ENCODE peak calls at places on chromosomes 16 and 17, in four cellular contexts. T is IMR-90, L is endothelial cell of umbilical vein, R is K562. Z is an unnamed sample.

GRCh38 chr17:65926599-65926998 is 265.3 kb downstream of the CEP112 start:
- DNase-seq in R (no peak), T (no peak), L (no peak), Z (no peak)

GRCh38 chr17:32298721-32299578 is 33.3 kb downstream of the RHBDL3 start:
- DNase-seq in L (no peak), R (no peak), T (no peak), Z (no peak)

GRCh38 chr17:60604686-60605334 is 4.8 kb downstream of the PPM1D start:
- DNase-seq in R (no peak), L (peak; percentile 56), T (peak; percentile 51), Z (no peak)

GRCh38 chr16:80896778-80897177 is 92.4 kb upstream of the CDYL2 start:
- DNase-seq in T (no peak), R (no peak), L (no peak), Z (no peak)

GRCh38 chr17:28865946-28866752 is 11.3 kb downstream of the ERAL1 start:
- DNase-seq in L (peak; percentile 71), R (no peak), T (no peak), Z (no peak)

GRCh38 chr17:61076649-61077048 is 323.0 kb upstream of the TBX2 start:
- DNase-seq in R (no peak), T (peak; percentile 32), L (no peak), Z (no peak)

GRCh38 chr17:3557768-3558583 is at the start of gene TRPV3:
- DNase-seq in T (no peak), L (no peak), R (peak; percentile 87), Z (peak; percentile 93)

GRCh38 chr17:45640141-45640850 is 143.8 kb upstream of the CRHR1 start:
- DNase-seq in T (peak; percentile 76), L (peak; percentile 75), R (peak; percentile 82), Z (peak; percentile 26)

GRCh38 chr17:47295037-47295873 is 28.5 kb upstream of the EFCAB13 start:
- DNase-seq in R (no peak), L (no peak), T (no peak), Z (no peak)

GRCh38 chr17:16440814-16441629 is 25.7 kb downstream of the TRPV2 start:
- DNase-seq in T (no peak), R (no peak), L (no peak), Z (no peak)

GRCh38 chr17:40646791-40647548 is 648 bp downstream of the SMARCE1 start:
- DNase-seq in R (peak; percentile 59), L (peak; percentile 66), T (peak; percentile 43), Z (no peak)

GRCh38 chr17:40648326-40648968 is 829 bp upstream of the SMARCE1 start:
- DNase-seq in T (peak; percentile 19), L (peak; percentile 53), R (no peak), Z (no peak)

GRCh38 chr17:40647549-40648325 is at the start of gene SMARCE1:
- DNase-seq in R (peak; percentile 75), T (peak; percentile 67), L (peak; percentile 83), Z (no peak)

DNA sequence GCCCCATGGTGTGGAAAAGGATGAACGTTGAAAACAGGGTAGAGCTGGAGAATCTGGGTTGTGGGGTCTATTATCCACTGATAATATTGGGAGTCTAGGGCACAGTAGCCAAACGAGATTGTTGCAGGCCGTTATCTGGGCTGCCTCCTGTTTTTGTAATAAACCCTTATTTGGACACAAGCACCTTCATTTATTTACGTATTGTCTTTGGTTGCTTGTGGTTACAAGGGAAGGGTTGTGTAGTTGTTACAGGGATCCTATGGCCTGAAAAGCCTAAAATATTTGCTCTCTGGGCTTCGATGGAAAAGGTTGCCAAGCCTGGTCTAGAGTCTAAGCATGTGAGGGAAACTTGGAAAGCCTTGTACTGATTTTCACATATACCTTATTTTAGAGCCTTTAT is 4.3 kb upstream of the SMARCE1 start:
- DNase-seq in L (no peak), R (no peak), T (no peak), Z (no peak)
- H3K9me1 ChIP-seq in L (no peaks in the 10 kb centered on the region), R (no peaks in the 10 kb centered on the region), T (peaks cover 6% of the 10 kb centered on the region), Z (no peaks in the 10 kb centered on the region)

DNA sequence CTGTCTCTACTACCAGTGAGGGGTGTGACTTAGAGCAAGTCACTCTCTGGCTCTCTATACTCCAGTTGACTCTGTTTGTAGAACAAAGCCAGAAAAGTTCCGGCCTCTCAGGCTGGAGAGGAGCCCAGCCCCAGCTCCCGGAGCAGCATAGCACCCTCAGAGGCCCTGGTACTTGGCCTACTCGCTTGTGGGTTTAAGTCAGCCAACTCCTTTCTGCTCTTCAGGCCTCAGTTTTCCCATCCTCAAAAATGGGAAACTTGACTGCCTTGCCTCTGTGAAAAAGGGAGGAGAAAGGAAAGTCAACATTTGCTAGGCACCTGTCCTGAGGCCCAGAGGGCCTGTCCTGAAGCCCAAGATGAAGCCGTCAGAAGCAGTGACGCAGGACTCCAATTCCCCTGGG is 1.1 kb downstream of the CHST6 start:
- DNase-seq in L (no peak), T (no peak), R (no peak), Z (no peak)
- H3K4me2 ChIP-seq in L (peak overlapping the region; percentile 83), T (no peak overlapping the region), R (no peak overlapping the region), Z (peak overlapping the region; percentile 85)

DNA sequence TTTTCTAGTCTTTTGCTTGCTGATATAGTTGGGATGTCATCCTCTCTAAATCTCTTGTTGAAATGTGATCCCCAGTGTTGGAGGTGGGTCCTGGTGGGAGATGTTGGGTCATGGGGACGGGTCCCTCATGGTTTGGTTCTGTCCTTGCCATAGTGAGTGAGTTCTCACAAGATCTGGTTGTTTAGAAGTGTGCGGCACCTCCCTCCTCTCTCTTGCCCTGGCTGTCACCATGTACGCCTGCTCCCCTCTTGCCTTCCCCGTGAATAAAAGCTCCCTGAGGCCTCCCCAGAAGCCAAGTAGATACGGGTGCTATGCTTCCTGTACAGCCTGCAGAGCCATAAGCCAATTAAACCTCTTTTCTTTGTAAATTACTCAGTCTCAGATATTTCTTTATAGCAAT is 15.2 kb downstream of the IL4R start:
- DNase-seq in R (no peak), T (no peak), L (no peak), Z (no peak)
- H3K9me1 ChIP-seq in R (no peaks in the 10 kb centered on the region), T (peaks cover 24% of the 10 kb centered on the region), L (no peaks in the 10 kb centered on the region), Z (peaks cover 2% of the 10 kb centered on the region)

GRCh38 chr16:68273459-68273858 is 9.1 kb downstream of the SLC7A6 start:
- DNase-seq in T (no peak), R (no peak), L (no peak), Z (no peak)
- H3K4me2 ChIP-seq in T (no peak overlapping the region), R (no peak overlapping the region), L (no peak overlapping the region), Z (no peak overlapping the region)

GRCh38 chr17:18066866-18067265 is 20.9 kb upstream of the DRG2 start:
- DNase-seq in T (peak; percentile 34), R (no peak), L (no peak), Z (no peak)

GRCh38 chr17:18069101-18069500 is 18.6 kb upstream of the DRG2 start:
- DNase-seq in L (no peak), R (no peak), T (no peak), Z (no peak)

GRCh38 chr17:18070861-18071340 is 16.8 kb upstream of the DRG2 start:
- DNase-seq in L (peak; percentile 8), T (peak; percentile 61), R (peak; percentile 39), Z (no peak)

GRCh38 chr17:18074566-18075272 is 13.0 kb upstream of the DRG2 start:
- DNase-seq in R (peak; percentile 56), T (no peak), L (no peak), Z (no peak)

GRCh38 chr17:18071751-18072150 is 16.0 kb upstream of the DRG2 start:
- DNase-seq in T (no peak), R (no peak), L (no peak), Z (no peak)
- H3K9me1 ChIP-seq in T (no peaks in the 10 kb centered on the region), R (no peaks in the 10 kb centered on the region), L (no peaks in the 10 kb centered on the region), Z (no peaks in the 10 kb centered on the region)

DNA sequence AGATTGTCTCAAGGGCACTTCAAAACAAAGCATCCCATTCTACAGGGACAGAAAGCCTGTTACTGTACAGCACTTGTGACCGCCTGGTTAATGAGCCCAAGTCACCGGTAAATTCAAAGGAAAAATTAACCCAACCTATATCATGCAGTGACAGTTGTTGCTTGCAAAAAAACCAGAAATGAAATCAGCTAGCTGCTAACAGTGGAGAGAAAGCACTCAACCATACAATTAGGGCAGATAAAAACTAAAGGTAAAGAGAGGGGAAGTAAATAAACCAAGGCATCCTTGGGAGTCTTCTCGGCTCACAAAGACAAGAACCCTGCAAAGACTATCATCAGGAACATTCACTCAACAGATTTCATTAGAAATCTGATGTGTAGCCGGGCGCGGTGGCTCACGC is 5.9 kb downstream of the RETREG3 start:
- DNase-seq in L (no peak), R (no peak), T (no peak), Z (no peak)
- H3K4me2 ChIP-seq in L (no peak overlapping the region), R (no peak overlapping the region), T (no peak overlapping the region), Z (no peak overlapping the region)

Z was measured in keratinocyte.